ENCODE peak calls at places on chromosomes 1 and 21, in five cellular contexts. Y is tibial artery; Z is CD8-positive, alpha-beta T cell; H is A549; A is spleen. T is an unnamed sample.
A peak's percentile ranks its signal among the peaks of the same experiment; 100 is the strongest.

GRCh38 chr1:93776728-93777127 is 95.1 kb upstream of the BCAR3 start:
- DNase-seq in H (no peak), A (no peak), Y (no peak), Z (no peak), T (no peak)

GRCh38 chr1:18100493-18101063 is 7.0 kb upstream of the IGSF21 start:
- DNase-seq in Y (peak; percentile 85), H (peak; percentile 63), Z (no peak), A (no peak), T (peak; percentile 29)

GRCh38 chr21:29117372-29117955 is 13.0 kb upstream of the MAP3K7CL start:
- DNase-seq in A (no peak), Y (no peak), Z (no peak), H (no peak), T (no peak)

GRCh38 chr1:230864441-230864840 is 3.9 kb downstream of the C1orf198 start:
- DNase-seq in A (peak; percentile 20), H (no peak), Y (no peak), Z (no peak), T (no peak)

GRCh38 chr1:163147019-163147418 is 55.7 kb downstream of the RGS5 start:
- DNase-seq in Z (no peak), H (no peak), Y (no peak), A (no peak), T (no peak)

GRCh38 chr1:162128693-162129356 is 59.3 kb downstream of the NOS1AP start:
- DNase-seq in Z (no peak), H (no peak), A (no peak), Y (no peak), T (no peak)

GRCh38 chr1:84619383-84620093 is 45.3 kb upstream of the CTBS start:
- DNase-seq in Y (no peak), Z (no peak), H (peak; percentile 19), A (no peak), T (no peak)

GRCh38 chr1:87329051-87329755 is 523 bp downstream of the LMO4 start:
- DNase-seq in Y (peak; percentile 78), H (peak; percentile 21), Z (peak; percentile 41), A (peak; percentile 91), T (peak; percentile 9)

GRCh38 chr21:17613242-17613676 is 558 bp upstream of the BTG3 start:
- DNase-seq in Y (peak; percentile 73), Z (peak; percentile 23), H (no peak), A (no peak), T (no peak)

GRCh38 chr1:177857285-177857684 is 112.6 kb downstream of the SEC16B start:
- DNase-seq in Z (no peak), Y (no peak), A (no peak), H (no peak), T (no peak)

GRCh38 chr1:25871086-25871703 is 4.3 kb downstream of the PAQR7 start:
- DNase-seq in Y (no peak), H (no peak), A (peak; percentile 46), Z (no peak), T (no peak)

GRCh38 chr1:242205622-242206489 is 207.0 kb upstream of the MAP1LC3C start:
- DNase-seq in A (no peak), Y (no peak), H (no peak), Z (no peak), T (no peak)

GRCh38 chr1:10938741-10939417 is 73.6 kb upstream of the TARDBP start:
- DNase-seq in Z (no peak), Y (no peak), H (no peak), A (no peak), T (no peak)

GRCh38 chr1:114485286-114485685 is 25.7 kb downstream of the TRIM33 start:
- DNase-seq in A (no peak), H (no peak), Y (no peak), Z (no peak), T (no peak)

GRCh38 chr1:109985251-109986053 is 887 bp downstream of the AHCYL1 start:
- DNase-seq in A (no peak), Y (no peak), Z (no peak), H (no peak), T (no peak)

GRCh38 chr1:77282866-77283539 is 1.2 kb downstream of the AK5 start:
- DNase-seq in H (no peak), Z (no peak), A (peak; percentile 63), Y (no peak), T (peak; percentile 19)

GRCh38 chr21:23475518-23476189 is 2131.6 kb downstream of the MRPL39 start:
- DNase-seq in H (no peak), Y (no peak), Z (no peak), A (no peak), T (no peak)

GRCh38 chr1:48051466-48052126 is 54.4 kb upstream of the TRABD2B start:
- DNase-seq in A (no peak), H (no peak), Y (no peak), Z (no peak), T (no peak)

GRCh38 chr21:46223217-46223616 is 5.4 kb downstream of the LSS start:
- DNase-seq in A (peak; percentile 51), H (no peak), Y (no peak), Z (no peak), T (no peak)

GRCh38 chr1:119631433-119632102 is 16.5 kb downstream of the ZNF697 start:
- DNase-seq in Z (no peak), Y (peak; percentile 92), H (no peak), A (peak; percentile 87), T (peak; percentile 22)

GRCh38 chr1:11920239-11920903 is 5.9 kb downstream of the KIAA2013 start:
- DNase-seq in A (no peak), Z (no peak), Y (no peak), H (no peak), T (no peak)

GRCh38 chr1:111406325-111406768 is 21.2 kb downstream of the OVGP1 start:
- DNase-seq in Z (peak; percentile 49), H (no peak), Y (no peak), A (peak; percentile 83), T (no peak)

GRCh38 chr21:31873275-31873695 is 465 bp downstream of the HUNK start:
- DNase-seq in Z (no peak), A (peak; percentile 70), H (peak; percentile 8), Y (no peak), T (no peak)

GRCh38 chr21:43832648-43833047 is 32.4 kb upstream of the AGPAT3 start:
- DNase-seq in H (no peak), Y (no peak), Z (no peak), A (peak; percentile 41), T (no peak)

GRCh38 chr21:34807146-34807880 is 138.5 kb downstream of the CLIC6 start:
- DNase-seq in Z (peak; percentile 79), A (no peak), Y (no peak), H (peak; percentile 78), T (no peak)

GRCh38 chr1:71786218-71786617 is 496.1 kb downstream of the NEGR1 start:
- DNase-seq in Z (no peak), A (no peak), H (no peak), Y (no peak), T (no peak)

GRCh38 chr1:199226163-199226562 is 587.3 kb downstream of the PTPRC start:
- DNase-seq in Y (no peak), Z (no peak), A (no peak), H (no peak), T (no peak)
- H3K27ac ChIP-seq in Y (no peak overlapping the region), Z (no peak overlapping the region), A (no peak overlapping the region), H (no peak overlapping the region), T (no peak overlapping the region)

DNA sequence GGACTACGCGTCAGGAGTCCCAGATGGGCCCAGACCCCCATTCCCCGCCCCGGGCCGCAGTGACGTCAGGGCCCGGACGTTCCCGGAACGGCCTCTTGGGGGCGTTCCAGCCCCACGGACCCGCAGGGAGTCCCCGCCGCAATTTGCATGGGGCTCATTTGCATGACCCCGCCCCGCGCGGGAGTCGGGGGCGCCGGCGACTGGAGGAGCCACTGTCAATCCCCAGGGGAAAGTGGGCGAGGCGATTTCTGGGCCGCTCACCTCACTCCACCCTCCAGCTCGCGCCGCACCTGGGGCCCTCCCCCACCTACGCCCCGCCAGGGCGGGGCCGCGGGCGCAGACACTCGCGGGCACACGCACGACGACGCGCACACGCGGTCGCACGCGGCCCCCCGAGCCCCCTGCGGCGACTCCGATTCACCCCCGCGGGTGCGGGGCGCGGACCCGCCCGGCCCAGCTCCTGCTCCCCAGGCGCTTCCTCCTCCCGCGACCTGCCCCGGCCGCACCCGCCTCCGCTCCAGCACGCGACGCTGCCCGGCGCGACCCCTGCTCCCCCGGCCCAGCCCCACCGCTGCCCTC is 13.2 kb downstream of the AGRN start:
- DNase-seq in Y (no peak), Z (peak; percentile 90), A (peak; percentile 96), H (no peak), T (peak; percentile 88)
- H3K27ac ChIP-seq in Y (no peak overlapping the region), Z (no peak overlapping the region), A (no peak overlapping the region), H (no peak overlapping the region), T (no peak overlapping the region)

GRCh38 chr1:59046730-59047157 is 250.2 kb upstream of the FGGY start:
- DNase-seq in Z (peak; percentile 53), A (peak; percentile 78), H (no peak), Y (no peak), T (no peak)
- H3K27ac ChIP-seq in Z (no peak overlapping the region), A (peak overlapping the region; percentile 76), H (peak overlapping the region; percentile 65), Y (no peak overlapping the region), T (no peak overlapping the region)

DNA sequence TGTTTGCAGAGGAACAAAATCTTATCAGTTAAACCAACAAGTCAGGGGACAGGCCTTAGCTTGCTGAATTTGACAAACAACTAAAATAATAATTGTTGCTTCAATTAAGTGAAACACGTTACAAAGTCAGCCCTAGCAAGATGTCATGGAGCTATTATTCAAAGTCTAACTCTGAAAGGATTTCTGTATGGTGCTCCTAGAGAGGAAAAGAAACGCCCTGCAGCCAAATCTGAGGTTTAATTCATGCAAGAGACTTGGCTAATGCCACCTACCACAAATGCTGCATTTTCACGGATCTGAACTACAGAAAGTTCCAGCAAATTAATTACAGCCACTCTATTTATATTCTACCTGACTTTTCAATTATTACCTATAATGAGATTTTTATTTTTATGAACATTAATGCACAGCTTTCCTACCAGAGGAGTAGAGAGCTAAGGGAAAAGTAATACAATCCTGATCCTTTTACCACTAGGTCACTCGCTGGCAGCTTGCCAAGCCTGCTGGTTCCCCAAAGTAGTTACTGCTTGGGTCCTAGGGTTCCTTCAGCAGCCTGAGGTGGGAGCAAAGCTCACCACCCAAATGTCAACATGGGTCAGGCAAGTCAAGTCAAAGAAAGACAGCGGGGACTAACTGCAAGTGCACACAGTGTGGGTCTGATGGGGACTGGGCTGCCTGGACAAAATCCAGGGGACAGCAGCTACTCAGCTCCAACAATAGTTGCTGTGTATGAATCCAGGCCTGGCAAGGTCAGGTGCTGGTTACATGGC is 8.5 kb downstream of the COLGALT2 start:
- DNase-seq in Z (no peak), Y (no peak), A (no peak), H (no peak), T (peak; percentile 41)
- H3K27ac ChIP-seq in Z (no peak overlapping the region), Y (no peak overlapping the region), A (no peak overlapping the region), H (no peak overlapping the region), T (peak overlapping the region; percentile 83)

GRCh38 chr1:164602142-164602429 is 43.1 kb downstream of the PBX1 start:
- DNase-seq in A (no peak), H (no peak), Y (no peak), Z (no peak), T (no peak)
- H3K27ac ChIP-seq in A (peak overlapping the region; percentile 13), H (peak overlapping the region; percentile 79), Y (peak overlapping the region; percentile 73), Z (no peak overlapping the region), T (peak overlapping the region; percentile 46)

GRCh38 chr1:218363141-218363540 is 18.0 kb downstream of the TGFB2 start:
- DNase-seq in Z (no peak), H (no peak), A (no peak), Y (no peak), T (no peak)
- H3K27ac ChIP-seq in Z (no peak overlapping the region), H (peak overlapping the region; percentile 90), A (no peak overlapping the region), Y (peak overlapping the region; percentile 51), T (no peak overlapping the region)